ENCODE peak calls at places on chromosomes 5 and 9, in eight cellular contexts. K is neural progenitor cell, C is GM23248, J is IMR-90, Z is PC-3, H is H1, E is HCT116, G is fibroblast of lung. N is an unnamed sample.
A peak's percentile ranks its signal among the peaks of the same experiment; 100 is the strongest.

GRCh38 chr5:912356-913091 is 19.8 kb downstream of the TRIP13 start:
- DNase-seq in K (peak; percentile 84), C (peak; percentile 45), J (peak; percentile 96), Z (peak; percentile 99), H (no peak), E (peak; percentile 98), G (peak; percentile 99), N (peak; percentile 66)

GRCh38 chr9:13963005-13963653 is 350.8 kb downstream of the NFIB start:
- DNase-seq in K (no peak), C (no peak), J (no peak), Z (no peak), H (no peak), E (no peak), G (no peak), N (no peak)

GRCh38 chr5:128384068-128384467 is 154.0 kb downstream of the FBN2 start:
- DNase-seq in K (no peak), C (no peak), J (no peak), Z (peak; percentile 27), H (no peak), E (no peak), G (no peak), N (no peak)

GRCh38 chr5:138068742-138069375 is 15.0 kb upstream of the WNT8A start:
- DNase-seq in K (peak; percentile 54), C (peak; percentile 84), J (peak; percentile 71), Z (peak; percentile 81), H (peak; percentile 89), E (peak; percentile 74), G (peak; percentile 66), N (peak; percentile 85)

GRCh38 chr9:94945191-94946144 is 219.0 kb downstream of the AOPEP start:
- DNase-seq in K (no peak), C (peak; percentile 97), J (peak; percentile 96), Z (peak; percentile 58), H (no peak), E (no peak), G (peak; percentile 95), N (no peak)

GRCh38 chr9:114072181-114073140 is 5.6 kb downstream of the AMBP start:
- DNase-seq in K (peak; percentile 28), C (peak; percentile 56), J (peak; percentile 9), Z (no peak), H (no peak), E (no peak), G (peak; percentile 52), N (no peak)

GRCh38 chr5:157459715-157460599 is at the start of gene NIPAL4:
- DNase-seq in K (peak; percentile 55), C (peak; percentile 48), J (no peak), Z (no peak), H (peak; percentile 71), E (no peak), G (no peak), N (no peak)

GRCh38 chr9:11356101-11356500 is 743.3 kb upstream of the PTPRD start:
- DNase-seq in K (no peak), C (no peak), J (no peak), Z (peak; percentile 27), H (no peak), E (no peak), G (no peak), N (no peak)

GRCh38 chr5:73214921-73215490 is 42.0 kb downstream of the TMEM174 start:
- DNase-seq in K (peak; percentile 51), C (no peak), J (no peak), Z (no peak), H (peak; percentile 47), E (no peak), G (no peak), N (no peak)

GRCh38 chr5:95647886-95648860 is 1.6 kb downstream of the RFESD start:
- DNase-seq in K (no peak), C (no peak), J (peak; percentile 26), Z (no peak), H (no peak), E (no peak), G (peak; percentile 39), N (peak; percentile 48)

GRCh38 chr9:114157516-114158176 is 2.3 kb downstream of the COL27A1 start:
- DNase-seq in K (no peak), C (peak; percentile 65), J (peak; percentile 69), Z (no peak), H (no peak), E (no peak), G (peak; percentile 72), N (no peak)

GRCh38 chr9:125494555-125494920 is 212.5 kb downstream of the MAPKAP1 start:
- DNase-seq in K (no peak), C (peak; percentile 69), J (peak; percentile 73), Z (peak; percentile 25), H (no peak), E (no peak), G (peak; percentile 46), N (no peak)

GRCh38 chr5:40406426-40407211 is 273.1 kb upstream of the PTGER4 start:
- DNase-seq in K (no peak), C (no peak), J (no peak), Z (no peak), H (no peak), E (no peak), G (no peak), N (no peak)

GRCh38 chr5:87120518-87121314 is 147.0 kb upstream of the RASA1 start:
- DNase-seq in K (no peak), C (peak; percentile 95), J (peak; percentile 93), Z (peak; percentile 100), H (no peak), E (peak; percentile 85), G (peak; percentile 98), N (no peak)

GRCh38 chr5:1113805-1114586 is 2.1 kb upstream of the SLC12A7 start:
- DNase-seq in K (no peak), C (no peak), J (no peak), Z (no peak), H (no peak), E (no peak), G (no peak), N (no peak)

GRCh38 chr5:159854916-159855315 is 61.4 kb upstream of the ADRA1B start:
- DNase-seq in K (no peak), C (peak; percentile 30), J (peak; percentile 34), Z (no peak), H (no peak), E (no peak), G (peak; percentile 74), N (no peak)

GRCh38 chr9:1231998-1232919 is 182.1 kb downstream of the DMRT2 start:
- DNase-seq in K (no peak), C (peak; percentile 93), J (peak; percentile 60), Z (peak; percentile 83), H (no peak), E (no peak), G (peak; percentile 33), N (no peak)

GRCh38 chr5:76403713-76403962 is 553 bp downstream of the IQGAP2 start:
- DNase-seq in K (no peak), C (no peak), J (no peak), Z (no peak), H (peak; percentile 87), E (no peak), G (no peak), N (no peak)
- H2AFZ ChIP-seq in K (peak overlapping the region; percentile 88), C (no peak overlapping the region), J (peak overlapping the region; percentile 89), Z (no peak overlapping the region), H (peak overlapping the region; percentile 5), E (peak overlapping the region; percentile 94), G (no peak overlapping the region), N (no peak overlapping the region)

DNA sequence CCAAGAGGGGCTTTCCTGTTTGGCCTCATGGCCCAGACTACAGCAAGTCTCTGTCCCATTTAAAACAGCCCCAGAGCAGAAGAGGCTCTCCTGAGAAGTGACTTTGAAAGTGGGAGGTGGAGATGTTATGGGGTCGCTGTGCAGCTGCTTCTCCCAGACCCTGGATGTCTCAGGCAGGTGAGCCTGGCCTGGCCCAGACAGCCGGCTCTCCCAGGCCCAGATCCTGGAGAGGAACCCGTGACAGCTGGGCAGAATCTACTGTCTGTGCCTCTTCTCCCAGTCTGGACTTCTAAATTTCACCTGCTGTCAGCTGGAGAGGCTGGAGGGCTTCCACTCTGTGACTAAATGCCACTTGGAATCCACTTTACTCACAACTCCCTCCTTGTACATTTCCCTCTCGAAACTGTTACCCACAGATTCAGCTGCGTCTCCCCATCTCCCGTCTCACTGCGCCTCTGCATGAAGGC is 20.5 kb downstream of the FAM78A start:
- DNase-seq in K (no peak), C (no peak), J (no peak), Z (no peak), H (no peak), E (no peak), G (no peak), N (peak; percentile 57)
- H3K4me3 ChIP-seq in K (no peak overlapping the region), C (no peak overlapping the region), J (no peak overlapping the region), Z (no peak overlapping the region), H (no peak overlapping the region), E (no peak overlapping the region), G (no peak overlapping the region), N (peak overlapping the region; percentile 66)

GRCh38 chr5:178283520-178283919 is 50.9 kb upstream of the PHYKPL start:
- DNase-seq in K (no peak), C (no peak), J (no peak), Z (no peak), H (no peak), E (no peak), G (no peak), N (no peak)

GRCh38 chr5:178280631-178281030 is 48.0 kb upstream of the PHYKPL start:
- DNase-seq in K (no peak), C (no peak), J (no peak), Z (no peak), H (no peak), E (no peak), G (no peak), N (no peak)

GRCh38 chr5:178281321-178281720 is 48.7 kb upstream of the PHYKPL start:
- DNase-seq in K (no peak), C (no peak), J (no peak), Z (no peak), H (no peak), E (no peak), G (no peak), N (no peak)

GRCh38 chr5:178284095-178284675 is 51.6 kb upstream of the PHYKPL start:
- DNase-seq in K (peak; percentile 52), C (no peak), J (peak; percentile 3), Z (peak; percentile 73), H (no peak), E (peak; percentile 26), G (no peak), N (peak; percentile 84)

GRCh38 chr5:178282391-178282790 is 49.8 kb upstream of the PHYKPL start:
- DNase-seq in K (no peak), C (no peak), J (no peak), Z (no peak), H (no peak), E (no peak), G (no peak), N (no peak)
- H3K27ac ChIP-seq in K (no peak overlapping the region), C (no peak overlapping the region), J (no peak overlapping the region), Z (no peak overlapping the region), H (no peak overlapping the region), E (no peak overlapping the region), G (no peak overlapping the region), N (no peak overlapping the region)

GRCh38 chr5:59385700-59386099 is 507.8 kb downstream of the PDE4D start:
- DNase-seq in K (no peak), C (no peak), J (no peak), Z (no peak), H (no peak), E (no peak), G (no peak), N (no peak)

DNA sequence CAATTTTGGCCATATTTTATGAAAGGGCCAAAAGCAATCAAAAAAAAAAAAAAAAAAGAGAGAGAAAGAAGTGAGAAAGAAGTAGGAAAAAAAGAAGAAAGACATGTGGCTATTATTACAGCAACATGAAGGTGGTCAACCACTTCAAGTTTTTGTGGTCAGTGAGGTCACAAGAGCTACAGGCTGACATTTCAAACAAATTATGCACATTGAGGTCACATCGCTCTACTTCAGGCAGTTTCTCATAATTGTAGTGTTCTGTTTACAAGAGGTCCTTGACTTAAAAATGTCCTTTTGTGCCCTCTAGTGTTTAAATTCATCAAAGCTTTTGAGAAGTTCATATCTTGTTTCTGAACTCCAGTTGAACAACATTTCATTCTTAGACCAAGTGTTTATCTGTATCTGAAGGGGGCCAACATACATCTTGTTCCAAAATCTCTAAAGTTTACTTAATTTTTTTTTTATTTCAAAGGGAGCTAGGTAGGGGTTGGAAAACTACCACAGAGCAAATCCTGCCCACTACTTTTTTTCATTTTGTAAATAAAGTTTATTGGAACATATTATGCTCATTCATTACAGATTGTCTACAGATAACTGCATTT is 513.1 kb downstream of the PDE4D start:
- DNase-seq in K (peak; percentile 46), C (peak; percentile 73), J (peak; percentile 71), Z (peak; percentile 30), H (no peak), E (peak; percentile 37), G (peak; percentile 95), N (peak; percentile 73)
- H2AFZ ChIP-seq in K (no peak overlapping the region), C (peak overlapping the region; percentile 49), J (no peak overlapping the region), Z (no peak overlapping the region), H (no peak overlapping the region), E (no peak overlapping the region), G (peak overlapping the region; percentile 65), N (no peak overlapping the region)